ENCODE peak calls at places on chromosomes 1 and 21, in eight cellular contexts. I is omental fat pad; B is CD4-positive, alpha-beta T cell; O is AG04450; H is prostate gland; Z is cardiac fibroblast; J is GM10248; V is uterus. S is an unnamed sample.

GRCh38 chr1:61253059-61253735 is 170.8 kb downstream of the NFIA start:
- DNase-seq in I (no peak), B (no peak), O (no peak), H (peak), Z (peak), J (no peak), V (peak), S (no peak)

GRCh38 chr1:219581344-219581743 is 31.6 kb downstream of the ZC3H11B start:
- DNase-seq in I (no peak), B (no peak), O (no peak), H (no peak), Z (no peak), J (no peak), V (no peak), S (no peak)

GRCh38 chr1:162696286-162696862 is 64.1 kb downstream of the DDR2 start:
- DNase-seq in I (no peak), B (no peak), O (peak), H (peak), Z (peak), J (no peak), V (peak), S (no peak)

GRCh38 chr1:87044840-87045239 is 130.4 kb downstream of the HS2ST1 start:
- DNase-seq in I (no peak), B (no peak), O (no peak), H (no peak), Z (no peak), J (peak), V (no peak), S (no peak)

GRCh38 chr1:228087771-228088251 is 5.3 kb downstream of the ARF1 start:
- DNase-seq in I (no peak), B (no peak), O (no peak), H (no peak), Z (peak), J (no peak), V (no peak), S (no peak)

GRCh38 chr1:55604749-55605148 is 389.6 kb upstream of the USP24 start:
- DNase-seq in I (no peak), B (no peak), O (no peak), H (no peak), Z (no peak), J (no peak), V (peak), S (no peak)

GRCh38 chr1:40394456-40395172 is 21.1 kb downstream of the SMAP2 start:
- DNase-seq in I (no peak), B (no peak), O (no peak), H (no peak), Z (peak), J (no peak), V (no peak), S (no peak)

GRCh38 chr1:215474940-215475339 is 92.2 kb upstream of the KCTD3 start:
- DNase-seq in I (no peak), B (no peak), O (no peak), H (no peak), Z (no peak), J (no peak), V (no peak), S (no peak)

GRCh38 chr1:220681220-220681847 is 8.8 kb upstream of the C1orf115 start:
- DNase-seq in I (no peak), B (no peak), O (no peak), H (no peak), Z (peak), J (no peak), V (no peak), S (no peak)

DNA sequence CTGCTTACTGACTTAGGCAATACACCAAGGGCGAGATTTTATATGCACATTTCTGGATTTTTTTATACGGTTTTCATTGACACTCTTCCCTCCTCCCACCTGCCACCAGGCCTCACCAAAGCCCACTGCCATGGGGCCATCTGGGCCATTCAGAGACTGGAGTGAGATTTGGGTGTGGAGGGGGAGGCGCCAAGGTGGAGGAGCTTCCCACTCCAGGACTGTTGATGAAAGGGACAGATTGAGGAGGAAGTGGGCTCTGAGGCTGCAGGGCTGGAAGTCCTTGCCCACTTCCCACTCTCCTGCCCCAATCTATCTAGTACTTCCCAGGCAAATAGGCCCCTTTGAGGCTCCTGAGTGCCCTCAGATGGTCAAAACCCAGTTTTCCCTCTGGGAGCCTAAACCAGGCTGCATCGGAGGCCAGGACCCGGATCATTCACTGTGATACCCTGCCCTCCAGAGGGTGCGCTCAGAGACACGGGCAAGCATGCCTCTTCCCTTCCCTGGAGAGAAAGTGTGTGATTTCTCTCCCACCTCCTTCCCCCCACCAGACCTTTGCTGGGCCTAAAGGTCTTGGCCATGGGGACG is 57.9 kb downstream of the LACTBL1 start:
- DNase-seq in I (no peak), B (no peak), O (no peak), H (no peak), Z (no peak), J (no peak), V (no peak), S (no peak)
- TF ChIP-seq CTCF in I (no peak), B (no peak), O (no peak), H (no peak), Z (no peak), J (no peak), V (no peak), S (no peak)

DNA sequence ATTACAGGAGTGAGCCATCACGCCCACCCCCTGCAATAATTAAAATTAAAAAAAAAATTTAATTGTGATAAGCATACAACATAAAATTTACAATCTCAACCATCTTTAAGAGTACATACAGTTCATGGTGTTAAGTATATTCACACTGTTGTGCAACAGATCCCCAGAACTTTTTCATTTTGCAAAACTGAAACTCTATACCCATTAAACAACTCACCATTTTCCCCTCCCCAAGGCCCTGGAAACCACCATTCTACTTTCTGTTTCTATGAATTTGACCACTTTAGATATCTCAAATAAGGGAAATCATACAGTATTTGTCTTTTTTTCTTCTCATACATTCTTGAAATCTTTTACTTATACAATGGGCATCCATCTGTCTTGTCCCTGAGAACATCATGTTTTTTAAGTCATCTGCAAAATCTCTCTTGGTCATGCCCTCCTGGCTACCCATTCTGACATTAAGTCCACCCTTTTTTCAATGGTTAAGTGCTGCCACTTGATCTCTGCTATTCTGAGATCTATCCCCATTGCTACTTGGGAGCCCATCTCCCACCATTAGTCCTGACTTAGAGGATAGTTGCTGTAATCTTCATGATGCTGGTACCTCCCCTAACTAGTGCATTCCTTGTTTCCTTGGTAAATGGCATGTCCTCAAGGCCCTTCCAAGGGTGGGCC is 39.4 kb upstream of the ZFYVE9 start:
- DNase-seq in I (no peak), B (no peak), O (no peak), H (no peak), Z (no peak), J (no peak), V (no peak), S (no peak)
- TF ChIP-seq CTCF in I (no peak), B (no peak), O (no peak), H (no peak), Z (no peak), J (no peak), V (no peak), S (no peak)

GRCh38 chr21:42133131-42133530 is 62.0 kb downstream of the UMODL1 start:
- DNase-seq in I (no peak), B (no peak), O (no peak), H (no peak), Z (no peak), J (no peak), V (no peak), S (no peak)
- TF ChIP-seq CTCF in I (no peak), B (no peak), O (no peak), H (no peak), Z (no peak), J (no peak), V (no peak), S (no peak)

GRCh38 chr1:1283821-1284220 is 3.6 kb downstream of the SCNN1D start:
- DNase-seq in I (no peak), B (no peak), O (no peak), H (no peak), Z (peak), J (peak), V (no peak), S (no peak)
- TF ChIP-seq CTCF in I (no peak), B (no peak), O (no peak), H (no peak), Z (no peak), J (peak), V (no peak), S (no peak)

GRCh38 chr1:77688939-77689338 is 6.5 kb upstream of the ZZZ3 start:
- DNase-seq in I (no peak), B (no peak), O (no peak), H (no peak), Z (no peak), J (peak), V (no peak), S (no peak)

GRCh38 chr1:77683142-77683835 is 831 bp upstream of the ZZZ3 start:
- DNase-seq in I (peak), B (peak), O (peak), H (peak), Z (peak), J (peak), V (peak), S (peak)

GRCh38 chr1:77686784-77687518 is 4.5 kb upstream of the ZZZ3 start:
- DNase-seq in I (no peak), B (no peak), O (no peak), H (no peak), Z (no peak), J (no peak), V (no peak), S (no peak)

GRCh38 chr1:77683836-77684148 is 1.3 kb upstream of the ZZZ3 start:
- DNase-seq in I (no peak), B (no peak), O (no peak), H (no peak), Z (no peak), J (no peak), V (no peak), S (no peak)

GRCh38 chr1:77687519-77687906 is 5.1 kb upstream of the ZZZ3 start:
- DNase-seq in I (no peak), B (no peak), O (no peak), H (no peak), Z (peak), J (no peak), V (peak), S (no peak)
- TF ChIP-seq CTCF in I (no peak), B (no peak), O (peak), H (no peak), Z (peak), J (no peak), V (no peak), S (no peak)

S was measured in natural killer cell.